ENCODE peak calls at places on chromosomes 1 and 21, in four cellular contexts. O, F, Y and H are unnamed samples.

GRCh38 chr1:234912541-234913312 is 215.9 kb downstream of the TOMM20 start:
- DNase-seq in F (no peak), O (no peak), Y (no peak), H (no peak)

GRCh38 chr1:80987106-80987505 is 813.6 kb upstream of the ADGRL2 start:
- DNase-seq in Y (no peak), F (no peak), O (no peak), H (peak)

GRCh38 chr1:19643113-19643512 is 998 bp upstream of the NBL1 start:
- DNase-seq in Y (no peak), O (no peak), F (peak), H (peak)

GRCh38 chr1:170881268-170882265 is 53.8 kb upstream of the MROH9 start:
- DNase-seq in O (no peak), Y (no peak), F (peak), H (peak)

GRCh38 chr21:35026617-35027557 is 22.2 kb downstream of the RUNX1 start:
- DNase-seq in O (no peak), F (peak), Y (no peak), H (peak)

GRCh38 chr1:50605186-50605875 is 182.1 kb upstream of the DMRTA2 start:
- DNase-seq in O (no peak), F (peak), Y (no peak), H (peak)

GRCh38 chr1:180098242-180098995 is 56.2 kb upstream of the QSOX1 start:
- DNase-seq in F (peak), O (no peak), Y (no peak), H (peak)

GRCh38 chr1:243882276-243882675 is 32.2 kb upstream of the AKT3 start:
- DNase-seq in F (no peak), O (no peak), Y (no peak), H (peak)

GRCh38 chr1:47527653-47528272 is 89.9 kb downstream of the FOXD2 start:
- DNase-seq in F (peak), Y (no peak), O (peak), H (no peak)

GRCh38 chr1:47534040-47534328 is 96.1 kb downstream of the FOXD2 start:
- DNase-seq in O (no peak), Y (no peak), F (no peak), H (no peak)

GRCh38 chr1:47532831-47533175 is 95.0 kb downstream of the FOXD2 start:
- DNase-seq in O (no peak), Y (no peak), F (no peak), H (no peak)

GRCh38 chr1:47533176-47534039 is 95.6 kb downstream of the FOXD2 start:
- DNase-seq in O (peak), F (peak), Y (no peak), H (no peak)

DNA sequence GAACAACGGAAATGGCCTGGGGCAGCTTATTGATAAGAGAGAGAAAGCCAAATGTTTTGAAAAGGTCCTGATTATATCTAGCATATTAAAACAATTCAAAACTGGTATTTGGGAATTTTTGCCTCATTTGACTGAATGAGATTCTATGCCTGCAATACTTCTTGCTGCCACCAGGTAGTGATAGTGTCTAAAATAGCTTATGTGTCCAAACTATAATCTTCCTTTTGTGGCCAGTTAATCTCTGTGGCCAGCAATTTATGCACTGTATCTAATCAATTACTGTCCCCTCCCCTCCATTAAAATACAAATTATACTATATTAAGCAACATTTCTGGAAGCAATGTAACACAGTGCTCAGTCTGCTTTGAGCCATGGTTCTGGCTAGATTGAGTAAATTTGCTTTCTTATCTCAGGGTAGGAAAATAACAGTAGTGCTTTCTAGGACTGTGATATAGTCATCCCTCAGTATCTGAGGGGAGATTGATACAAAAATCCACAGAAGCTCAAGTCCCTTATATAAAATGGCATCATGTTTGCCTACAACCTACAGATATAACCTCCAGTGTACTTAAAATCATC is 91.8 kb downstream of the FOXD2 start:
- DNase-seq in Y (no peak), O (no peak), F (no peak), H (no peak)
- TF ChIP-seq CTCF in Y (peak), O (no peak), F (peak), H (peak)

DNA sequence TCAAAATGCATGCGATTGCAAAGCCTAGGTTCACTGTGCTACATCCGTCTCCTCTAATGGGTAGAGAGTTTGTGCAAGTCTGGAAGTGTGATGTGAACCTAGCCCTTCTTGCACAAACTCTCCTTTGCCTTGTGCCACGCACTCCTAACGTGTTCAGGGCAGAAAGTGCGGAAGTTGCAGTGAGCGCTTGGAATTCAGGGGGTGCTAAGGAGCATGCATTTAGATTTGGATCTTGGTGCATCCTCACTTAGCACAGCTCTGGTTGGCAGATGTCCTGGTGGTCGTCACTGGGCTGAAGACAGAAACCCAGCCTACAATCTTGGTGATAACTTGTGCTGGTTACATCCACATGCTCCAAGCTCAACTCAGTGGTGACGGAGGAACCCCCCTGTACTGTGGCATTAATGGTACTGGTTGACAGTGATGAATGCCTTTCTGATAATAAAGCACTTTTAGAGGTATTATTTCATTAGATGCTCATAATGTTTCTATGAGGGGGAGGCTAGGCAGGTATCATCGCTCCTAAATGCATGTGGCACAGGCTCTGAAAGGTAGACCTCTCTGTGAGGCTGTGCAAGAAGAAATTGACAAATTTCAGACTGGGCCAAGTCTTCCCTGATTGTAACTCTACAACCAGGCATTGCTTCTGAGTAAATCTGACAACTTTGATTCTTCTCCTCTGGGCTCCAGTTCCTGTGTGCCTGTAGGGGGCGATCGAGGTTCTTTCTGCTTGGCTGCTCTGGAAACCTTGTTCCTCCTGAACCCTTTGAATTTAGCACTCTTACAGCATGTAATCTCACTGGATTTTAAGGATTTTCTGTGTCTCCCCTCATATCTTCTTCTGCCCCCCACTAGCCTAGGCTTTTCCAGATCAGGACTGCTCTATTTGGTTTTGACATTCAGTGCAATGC is 40.6 kb downstream of the MAPKAPK2 start:
- DNase-seq in Y (no peak), F (peak), O (peak), H (peak)
- TF ChIP-seq CTCF in Y (peak), F (peak), O (no peak), H (peak)

DNA sequence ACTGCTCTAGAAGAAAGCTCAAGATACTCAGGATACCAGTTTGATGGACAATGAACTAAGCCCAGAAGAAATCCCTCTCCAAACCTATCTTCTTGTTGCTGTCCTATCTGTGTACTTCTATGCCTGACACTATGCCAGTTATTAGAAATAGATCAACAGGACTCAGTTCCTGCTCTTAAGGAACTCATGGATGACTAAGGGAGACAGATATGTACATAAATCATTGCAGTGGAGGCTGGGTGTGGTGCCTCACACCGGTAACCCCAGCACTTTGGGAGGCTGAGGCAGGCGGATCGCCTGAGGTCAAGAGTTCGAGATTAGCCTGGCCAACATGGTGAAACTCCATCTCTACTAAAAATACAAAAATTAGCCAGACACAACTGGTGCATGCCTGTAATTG is 42.4 kb upstream of the AK4 start:
- DNase-seq in O (no peak), F (no peak), Y (no peak), H (no peak)
- TF ChIP-seq CTCF in O (no peak), F (no peak), Y (no peak), H (no peak)

DNA sequence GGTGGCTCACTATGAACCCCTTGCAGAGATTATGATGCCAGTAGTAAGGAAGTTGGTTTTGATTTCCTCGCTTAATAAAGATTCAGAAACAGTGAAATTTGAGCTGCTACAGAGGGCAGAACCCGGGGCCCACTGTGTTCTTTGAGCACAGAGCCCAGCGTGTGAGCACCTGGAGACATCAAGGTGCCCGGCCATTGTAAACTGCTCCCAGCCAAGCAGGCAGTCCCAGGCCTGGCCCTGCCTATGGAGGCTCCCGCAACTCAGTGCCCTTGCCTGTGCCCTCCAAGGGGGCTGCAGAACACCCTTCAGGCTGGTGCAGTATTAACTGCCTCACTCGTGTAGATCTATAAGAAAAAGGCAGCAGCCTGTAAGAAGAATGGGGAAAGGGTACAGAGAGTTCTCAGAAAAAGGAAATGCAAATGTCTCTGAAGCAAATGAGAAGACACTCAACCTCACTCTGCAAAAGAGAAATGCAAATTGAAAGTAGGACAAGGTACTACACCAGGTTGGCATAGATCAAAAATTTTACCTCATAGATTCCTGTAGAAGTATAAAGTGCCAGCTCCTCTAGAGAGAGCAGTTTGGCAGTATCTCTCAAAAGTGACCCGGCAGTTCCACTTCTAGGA is 323.7 kb downstream of the HHAT start:
- DNase-seq in O (no peak), Y (no peak), F (no peak), H (no peak)
- TF ChIP-seq CTCF in O (no peak), Y (no peak), F (no peak), H (no peak)

GRCh38 chr1:67146539-67146938 is 11.8 kb upstream of the C1orf141 start:
- DNase-seq in F (no peak), Y (no peak), O (no peak), H (peak)

GRCh38 chr1:67142931-67143330 is 8.2 kb upstream of the C1orf141 start:
- DNase-seq in F (no peak), Y (no peak), O (no peak), H (no peak)

GRCh38 chr1:67148516-67149178 is 13.9 kb upstream of the C1orf141 start:
- DNase-seq in Y (no peak), F (no peak), O (no peak), H (peak)

GRCh38 chr1:67146101-67146500 is 11.3 kb upstream of the C1orf141 start:
- DNase-seq in O (no peak), Y (no peak), F (no peak), H (no peak)

DNA sequence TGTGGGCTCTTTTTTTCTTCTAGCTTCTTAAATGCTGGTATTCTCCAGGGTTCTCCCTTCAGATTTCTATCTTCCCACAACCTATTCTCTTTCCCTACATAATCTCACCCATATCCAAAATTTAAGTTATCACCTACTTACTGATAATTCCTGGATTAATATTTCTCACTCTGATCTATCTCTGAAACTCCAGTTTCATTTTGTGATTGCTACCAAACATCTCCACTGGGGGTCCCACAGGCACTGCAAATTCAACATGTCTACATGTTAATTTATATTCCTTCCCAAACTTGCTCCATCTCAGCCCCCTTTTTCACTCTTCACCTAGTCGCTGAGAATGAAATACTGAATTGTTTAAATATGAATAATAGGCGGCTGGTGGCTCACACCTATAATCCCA is 9.9 kb upstream of the C1orf141 start:
- DNase-seq in F (no peak), O (no peak), Y (no peak), H (no peak)
- TF ChIP-seq CTCF in F (peak), O (no peak), Y (peak), H (peak)

DNA sequence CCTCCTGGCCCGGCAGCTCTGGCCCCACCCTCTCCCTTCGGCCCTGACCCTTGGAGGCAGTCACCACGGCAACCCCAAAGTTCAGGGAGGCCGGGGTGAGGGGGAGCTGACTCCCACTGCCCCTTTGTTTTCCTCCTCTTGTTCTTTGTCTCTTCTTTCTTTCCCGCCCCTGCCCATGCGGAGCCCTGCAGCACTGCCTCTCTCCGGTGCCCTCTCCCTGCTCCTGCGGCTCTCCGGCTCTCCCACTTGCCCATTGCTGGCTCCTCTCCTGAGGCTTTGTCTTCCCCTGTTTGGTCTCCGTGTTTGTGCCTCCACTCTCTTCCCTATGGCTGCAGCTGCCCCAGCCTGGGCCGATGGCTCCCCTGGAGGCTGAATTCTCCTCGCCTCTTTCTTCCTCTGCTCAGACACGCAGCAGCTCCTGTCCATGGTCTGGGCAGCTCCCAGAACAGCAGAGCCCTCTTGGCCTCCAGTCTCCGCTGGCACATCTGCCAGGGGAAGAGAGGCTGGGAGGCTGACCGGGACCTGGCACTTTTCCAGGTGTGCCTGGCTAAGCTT is 5.8 kb downstream of the CELSR2 start:
- DNase-seq in O (no peak), Y (no peak), F (no peak), H (no peak)
- TF ChIP-seq CTCF in O (no peak), Y (no peak), F (no peak), H (peak)

GRCh38 chr1:1407101-1407956 is at the start of gene MRPL20:
- DNase-seq in F (peak), O (peak), Y (peak), H (peak)
- TF ChIP-seq CTCF in F (no peak), O (no peak), Y (no peak), H (no peak)

GRCh38 chr1:27405074-27405473 is 12.7 kb downstream of the GPR3 start:
- DNase-seq in Y (no peak), O (no peak), F (no peak), H (no peak)

GRCh38 chr1:27402349-27402754 is 9.9 kb downstream of the GPR3 start:
- DNase-seq in Y (peak), O (peak), F (peak), H (no peak)

GRCh38 chr1:27400963-27401341 is 8.5 kb downstream of the GPR3 start:
- DNase-seq in O (no peak), Y (no peak), F (no peak), H (no peak)

GRCh38 chr1:27403931-27404330 is 11.5 kb downstream of the GPR3 start:
- DNase-seq in O (no peak), Y (no peak), F (no peak), H (no peak)

DNA sequence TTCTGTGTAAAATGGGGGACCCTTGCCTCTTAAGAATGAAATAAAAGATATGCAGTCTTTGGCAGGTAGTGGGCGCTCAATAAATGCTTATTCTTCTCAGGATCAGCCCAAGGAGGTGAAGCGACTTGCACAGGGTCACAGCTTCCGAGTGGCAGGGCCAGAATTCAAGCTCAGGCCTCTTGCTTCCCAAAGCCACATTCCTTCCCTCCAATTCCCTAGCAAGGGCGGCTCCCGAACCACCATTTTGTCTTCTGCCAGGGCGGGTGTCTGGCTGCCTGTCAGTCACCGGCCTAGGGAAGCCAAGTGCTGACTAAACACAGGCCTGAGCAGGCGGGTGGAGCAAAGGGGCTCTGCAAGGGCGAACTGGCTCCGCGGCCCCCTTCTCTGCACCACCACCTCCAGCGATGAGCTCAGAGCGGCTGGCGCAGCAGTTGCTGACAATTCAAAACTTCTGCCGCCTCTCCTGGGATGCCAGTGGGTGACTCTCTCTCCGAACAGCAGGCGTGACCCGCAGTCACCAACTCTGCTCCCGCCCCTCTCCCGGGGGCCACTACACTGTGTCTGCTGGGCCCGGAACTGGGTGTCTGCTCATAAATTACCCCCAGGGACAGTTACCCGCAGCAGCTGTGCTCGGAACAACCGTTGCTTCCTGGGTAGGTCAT is 10.8 kb downstream of the GPR3 start:
- DNase-seq in O (no peak), F (peak), Y (no peak), H (no peak)
- TF ChIP-seq CTCF in O (no peak), F (peak), Y (no peak), H (peak)

GRCh38 chr1:47562799-47563198 is 125.0 kb downstream of the FOXD2 start:
- DNase-seq in Y (no peak), O (no peak), F (no peak), H (no peak)
- TF ChIP-seq CTCF in Y (no peak), O (no peak), F (no peak), H (no peak)

GRCh38 chr1:203422656-203423055 is 53.0 kb upstream of the PRELP start:
- DNase-seq in F (no peak), Y (no peak), O (no peak), H (no peak)
- TF ChIP-seq CTCF in F (no peak), Y (no peak), O (no peak), H (no peak)